ENCODE peak calls at places on chromosomes 1 and 21, in five cellular contexts. X is stomach, T is ovary, N is tibial nerve, F is IMR-90. G is an unnamed sample. For H3K4me1, the result is how much of the 10 kb centered on the place peaks cover.

GRCh38 chr1:11498956-11499824 is 20.2 kb downstream of the DISP3 start:
- DNase-seq in T (no peak), X (no peak), N (no peak), F (no peak), G (no peak)

GRCh38 chr1:38267037-38268036 is 220.7 kb upstream of the POU3F1 start:
- DNase-seq in T (no peak), X (no peak), N (no peak), F (no peak), G (no peak)

GRCh38 chr21:25421327-25422028 is 185.8 kb downstream of the MRPL39 start:
- DNase-seq in N (no peak), X (peak), T (no peak), F (peak), G (peak)

GRCh38 chr1:223706077-223706988 is 6.0 kb upstream of the CAPN2 start:
- DNase-seq in N (no peak), X (peak), T (peak), F (peak), G (no peak)

GRCh38 chr1:30310966-30311742 is 412.2 kb downstream of the MATN1 start:
- DNase-seq in T (no peak), F (no peak), N (no peak), X (peak), G (no peak)

GRCh38 chr1:207025144-207025880 is 7.2 kb downstream of the C1orf116 start:
- DNase-seq in N (no peak), X (peak), T (no peak), F (peak), G (no peak)

GRCh38 chr1:1353389-1354151 is 4.4 kb upstream of the DVL1 start:
- DNase-seq in T (no peak), F (no peak), N (no peak), X (no peak), G (no peak)

GRCh38 chr1:65681101-65681500 is 111.6 kb upstream of the PDE4B start:
- DNase-seq in X (no peak), F (peak), T (no peak), N (no peak), G (no peak)

GRCh38 chr1:14435368-14436023 is 163.0 kb upstream of the KAZN start:
- DNase-seq in X (no peak), T (no peak), F (no peak), N (no peak), G (peak)

GRCh38 chr1:101781437-101781836 is 215.3 kb downstream of the OLFM3 start:
- DNase-seq in N (no peak), T (no peak), X (no peak), F (no peak), G (no peak)

GRCh38 chr1:245440933-245441332 is 286.1 kb downstream of the KIF26B start:
- DNase-seq in T (no peak), X (no peak), N (no peak), F (no peak), G (no peak)
- H3K4me1 ChIP-seq in T (under half), X (under half), N (under half), F (under half), G (under half)

DNA sequence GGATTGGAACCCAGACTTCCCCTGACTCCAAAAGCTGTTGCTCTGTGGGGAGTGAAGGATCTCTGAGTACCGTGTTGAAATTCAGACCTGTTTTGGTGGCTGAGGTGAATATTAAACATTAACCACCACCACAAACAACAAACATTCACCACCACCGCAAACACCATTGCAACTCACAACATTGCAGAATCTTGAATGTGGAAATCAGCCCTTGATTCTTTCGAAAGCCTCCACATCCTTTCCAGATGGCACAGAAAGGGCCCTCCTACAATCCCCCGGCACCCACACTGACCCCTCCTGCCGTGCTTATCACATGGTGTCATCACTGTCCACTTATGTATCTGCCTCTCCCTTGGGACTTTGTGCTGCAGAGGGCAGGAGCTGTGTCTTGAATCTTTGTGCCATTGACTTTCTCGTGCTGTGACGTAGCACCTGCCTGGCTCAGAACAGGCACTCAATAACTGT is 1.4 kb downstream of the CDA start:
- DNase-seq in F (peak), N (no peak), X (no peak), T (no peak), G (no peak)
- TF ChIP-seq POLR2A in F (no peak), N (no peak), X (no peak), T (no peak), G (no peak)

DNA sequence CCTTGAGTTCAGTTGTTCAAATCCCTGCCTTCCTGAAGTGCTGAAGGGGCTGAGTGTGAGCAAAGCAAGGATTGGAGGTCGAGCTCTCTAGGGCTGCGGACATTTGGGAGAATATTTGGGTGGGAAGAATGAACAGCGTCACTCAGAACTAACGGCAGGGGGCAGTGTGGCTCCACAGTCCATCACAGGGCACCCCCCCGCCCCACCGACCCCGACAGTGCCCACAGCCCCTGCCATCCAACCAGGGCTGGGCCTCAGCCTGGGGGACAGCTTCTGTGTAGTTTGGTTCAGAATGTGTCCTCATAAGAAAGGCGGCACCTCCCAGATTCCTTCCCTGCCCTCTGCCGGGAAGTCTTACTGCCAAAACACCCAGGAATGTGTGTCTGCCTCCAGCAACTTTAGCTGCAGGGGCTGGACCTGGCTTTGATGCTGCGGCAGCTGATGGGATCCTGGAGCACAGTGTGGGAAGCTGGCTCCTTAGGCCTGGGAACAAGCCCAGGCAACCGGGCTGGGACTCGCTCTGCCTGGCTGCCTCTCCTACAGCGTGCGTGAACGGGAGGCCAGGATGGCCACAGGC is 104.8 kb upstream of the TMPRSS2 start:
- DNase-seq in T (peak), F (peak), X (peak), N (peak), G (peak)
- H3K4me1 ChIP-seq in T (under half), F (under half), X (under half), N (under half), G (under half)

DNA sequence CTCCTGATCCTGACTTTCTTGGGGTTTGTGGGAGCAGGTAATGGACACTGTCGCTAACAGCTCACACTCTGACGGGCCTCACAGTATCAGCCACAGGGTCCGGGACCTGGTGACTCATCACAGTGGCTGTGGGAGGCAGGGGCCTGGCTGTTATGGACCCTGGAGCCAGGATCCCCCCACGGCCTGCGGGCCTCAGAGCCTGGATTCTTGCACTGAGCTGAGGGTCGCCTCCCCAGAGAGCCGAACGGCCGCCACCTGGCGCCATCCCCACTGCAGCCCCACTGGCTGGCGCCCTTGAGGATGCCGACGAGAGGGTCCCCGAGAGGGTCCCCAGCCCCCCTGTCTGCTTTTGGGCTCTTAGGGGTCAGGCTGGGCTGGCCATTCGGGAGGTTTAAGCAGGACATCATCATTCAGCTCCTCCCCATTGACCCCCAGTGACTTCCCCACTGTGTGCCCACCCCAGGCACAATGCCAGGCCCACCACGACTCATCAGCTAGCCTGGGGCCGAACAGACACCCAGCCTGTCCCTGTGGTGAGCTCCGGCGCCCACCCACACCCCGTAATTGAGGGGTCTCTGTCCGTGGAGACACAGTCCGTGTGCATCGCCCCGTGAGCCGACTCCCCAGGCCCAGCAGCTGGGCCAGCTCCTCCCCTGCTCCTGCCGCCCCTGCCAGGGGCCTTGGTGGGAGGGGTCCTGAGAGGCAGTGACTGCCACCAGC is 30.8 kb upstream of the TRAPPC10 start:
- DNase-seq in F (no peak), X (no peak), T (no peak), N (no peak), G (no peak)
- TF ChIP-seq POLR2A in F (no peak), X (no peak), T (no peak), N (no peak), G (no peak)

GRCh38 chr1:204580862-204581261 is 64.7 kb downstream of the MDM4 start:
- DNase-seq in N (no peak), T (no peak), F (no peak), X (no peak), G (no peak)

GRCh38 chr1:204577794-204578478 is 61.7 kb downstream of the MDM4 start:
- DNase-seq in N (no peak), T (no peak), X (no peak), F (no peak), G (no peak)

GRCh38 chr1:204579681-204580080 is 63.5 kb downstream of the MDM4 start:
- DNase-seq in X (no peak), T (no peak), N (no peak), F (no peak), G (no peak)

GRCh38 chr1:204576422-204576821 is 60.2 kb downstream of the MDM4 start:
- DNase-seq in T (no peak), N (no peak), F (no peak), X (no peak), G (no peak)

DNA sequence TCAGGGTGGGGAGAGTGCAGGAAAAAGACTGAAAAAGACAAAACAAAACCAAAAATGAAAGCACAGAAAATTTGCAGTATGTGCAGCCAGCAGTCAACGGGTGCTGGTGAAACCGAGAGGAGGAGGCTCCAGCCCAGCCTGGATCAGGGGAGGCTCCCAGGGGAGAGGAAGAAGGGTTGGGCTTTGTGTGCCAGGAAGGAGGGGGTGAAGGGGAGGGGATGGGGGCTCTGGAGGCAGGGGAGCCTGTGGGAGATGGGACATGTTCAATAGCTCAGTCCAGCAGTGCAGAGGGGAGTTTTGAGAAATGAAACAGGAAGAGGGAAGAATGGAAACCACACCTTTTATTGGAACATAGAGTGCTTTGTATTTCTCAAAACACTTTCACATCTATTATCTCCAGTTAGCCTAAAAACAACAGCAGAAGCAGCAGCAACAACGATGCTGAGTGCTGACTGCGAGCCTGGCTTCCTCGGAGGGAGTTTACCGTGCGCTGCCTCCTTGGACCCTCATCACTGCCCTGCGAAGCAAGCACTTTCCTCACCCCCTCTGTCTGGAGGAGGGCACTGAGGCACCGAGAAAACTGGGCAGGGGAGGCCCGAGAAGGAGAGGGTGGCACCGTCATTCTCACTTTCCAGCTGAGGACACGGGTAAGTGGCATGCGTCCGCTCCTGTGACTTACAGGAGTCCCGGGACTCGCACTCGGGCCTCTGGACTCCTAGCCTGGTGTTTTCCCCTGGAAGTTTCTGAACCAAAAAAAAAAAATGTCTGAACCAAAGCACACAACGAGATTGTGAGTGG is 62.9 kb downstream of the MDM4 start:
- DNase-seq in N (no peak), F (no peak), X (peak), T (peak), G (peak)
- H3K4me1 ChIP-seq in N (under half), F (under half), X (under half), T (under half), G (under half)

G was measured in testis.